ENCODE peak calls at places on chromosomes 16 and 17, in seven cellular contexts. One of them, this sample, is unnamed.

GRCh38 chr17:11554042-11554441 is 44.2 kb upstream of the DNAH9 start:
- DNase-seq in DMS153: no peak
- DNase-seq in SIG-M5: no peak
- DNase-seq in cardiac muscle cell: no peak
- DNase-seq in endothelial cell: no peak
- DNase-seq in activated CD4-positive, CD25-positive, alpha-beta regulatory T cell: no peak
- DNase-seq in NCI-H1930: no peak
- DNase-seq in this sample: no peak

GRCh38 chr17:41452276-41452675 is 11.5 kb upstream of the KRT38 start:
- DNase-seq in SIG-M5: no peak
- DNase-seq in endothelial cell: no peak
- DNase-seq in DMS153: no peak
- DNase-seq in NCI-H1930: no peak
- DNase-seq in activated CD4-positive, CD25-positive, alpha-beta regulatory T cell: no peak
- DNase-seq in cardiac muscle cell: no peak
- DNase-seq in this sample: no peak

GRCh38 chr17:76014925-76015261 is 12.2 kb downstream of the EVPL start:
- DNase-seq in SIG-M5: no peak
- DNase-seq in endothelial cell: no peak
- DNase-seq in activated CD4-positive, CD25-positive, alpha-beta regulatory T cell: no peak
- DNase-seq in cardiac muscle cell: no peak
- DNase-seq in NCI-H1930: no peak
- DNase-seq in DMS153: peak; percentile 68
- DNase-seq in this sample: no peak

GRCh38 chr17:304461-304860 is 48.1 kb downstream of the RPH3AL start:
- DNase-seq in SIG-M5: no peak
- DNase-seq in DMS153: no peak
- DNase-seq in cardiac muscle cell: peak; percentile 30
- DNase-seq in activated CD4-positive, CD25-positive, alpha-beta regulatory T cell: no peak
- DNase-seq in endothelial cell: no peak
- DNase-seq in NCI-H1930: no peak
- DNase-seq in this sample: no peak

GRCh38 chr16:23754594-23755483 is at the start of gene CHP2:
- DNase-seq in DMS153: no peak
- DNase-seq in cardiac muscle cell: peak; percentile 6
- DNase-seq in activated CD4-positive, CD25-positive, alpha-beta regulatory T cell: no peak
- DNase-seq in endothelial cell: no peak
- DNase-seq in SIG-M5: no peak
- DNase-seq in NCI-H1930: no peak
- DNase-seq in this sample: no peak

GRCh38 chr16:23836404-23837291 is 865 bp downstream of the PRKCB start:
- DNase-seq in activated CD4-positive, CD25-positive, alpha-beta regulatory T cell: peak; percentile 33
- DNase-seq in endothelial cell: peak; percentile 22
- DNase-seq in NCI-H1930: no peak
- DNase-seq in DMS153: no peak
- DNase-seq in SIG-M5: no peak
- DNase-seq in cardiac muscle cell: peak; percentile 32
- DNase-seq in this sample: no peak

GRCh38 chr16:13453938-13454553 is 465.9 kb upstream of the ERCC4 start:
- DNase-seq in NCI-H1930: peak; percentile 17
- DNase-seq in DMS153: no peak
- DNase-seq in endothelial cell: peak; percentile 56
- DNase-seq in cardiac muscle cell: peak; percentile 63
- DNase-seq in activated CD4-positive, CD25-positive, alpha-beta regulatory T cell: no peak
- DNase-seq in SIG-M5: no peak
- DNase-seq in this sample: no peak

GRCh38 chr17:46770818-46771600 is 47.5 kb downstream of the WNT3 start:
- DNase-seq in DMS153: no peak
- DNase-seq in endothelial cell: peak; percentile 58
- DNase-seq in SIG-M5: no peak
- DNase-seq in cardiac muscle cell: peak; percentile 72
- DNase-seq in NCI-H1930: peak; percentile 34
- DNase-seq in activated CD4-positive, CD25-positive, alpha-beta regulatory T cell: no peak
- DNase-seq in this sample: no peak

GRCh38 chr17:41185001-41185400 is 290 bp upstream of the KRTAP4-1 start:
- DNase-seq in activated CD4-positive, CD25-positive, alpha-beta regulatory T cell: no peak
- DNase-seq in NCI-H1930: no peak
- DNase-seq in SIG-M5: no peak
- DNase-seq in endothelial cell: no peak
- DNase-seq in cardiac muscle cell: no peak
- DNase-seq in DMS153: no peak
- DNase-seq in this sample: no peak

GRCh38 chr16:15642557-15643452 is at the start of gene MARF1:
- DNase-seq in cardiac muscle cell: peak; percentile 98
- DNase-seq in DMS153: peak; percentile 90
- DNase-seq in endothelial cell: peak; percentile 99
- DNase-seq in NCI-H1930: peak; percentile 96
- DNase-seq in activated CD4-positive, CD25-positive, alpha-beta regulatory T cell: peak; percentile 99
- DNase-seq in SIG-M5: peak; percentile 63
- DNase-seq in this sample: peak; percentile 69

GRCh38 chr16:79740153-79740720 is 139.7 kb upstream of the MAF start:
- DNase-seq in NCI-H1930: no peak
- DNase-seq in cardiac muscle cell: no peak
- DNase-seq in SIG-M5: no peak
- DNase-seq in endothelial cell: no peak
- DNase-seq in activated CD4-positive, CD25-positive, alpha-beta regulatory T cell: no peak
- DNase-seq in DMS153: no peak
- DNase-seq in this sample: no peak

GRCh38 chr17:38435795-38436194 is 7.5 kb downstream of the ARHGAP23 start:
- DNase-seq in SIG-M5: no peak
- DNase-seq in cardiac muscle cell: no peak
- DNase-seq in activated CD4-positive, CD25-positive, alpha-beta regulatory T cell: no peak
- DNase-seq in endothelial cell: no peak
- DNase-seq in DMS153: no peak
- DNase-seq in NCI-H1930: no peak
- DNase-seq in this sample: no peak

GRCh38 chr17:17540278-17540906 is 44.2 kb upstream of the RASD1 start:
- DNase-seq in cardiac muscle cell: peak; percentile 51
- DNase-seq in activated CD4-positive, CD25-positive, alpha-beta regulatory T cell: no peak
- DNase-seq in DMS153: no peak
- DNase-seq in NCI-H1930: no peak
- DNase-seq in endothelial cell: no peak
- DNase-seq in SIG-M5: no peak
- DNase-seq in this sample: no peak

GRCh38 chr17:71765437-71765836 is 355.4 kb upstream of the SOX9 start:
- DNase-seq in activated CD4-positive, CD25-positive, alpha-beta regulatory T cell: no peak
- DNase-seq in cardiac muscle cell: no peak
- DNase-seq in DMS153: no peak
- DNase-seq in endothelial cell: no peak
- DNase-seq in SIG-M5: no peak
- DNase-seq in NCI-H1930: no peak
- DNase-seq in this sample: peak; percentile 25

GRCh38 chr16:87541004-87541881 is 48.4 kb upstream of the ZCCHC14 start:
- DNase-seq in activated CD4-positive, CD25-positive, alpha-beta regulatory T cell: no peak
- DNase-seq in NCI-H1930: no peak
- DNase-seq in endothelial cell: no peak
- DNase-seq in cardiac muscle cell: no peak
- DNase-seq in SIG-M5: no peak
- DNase-seq in DMS153: peak; percentile 28
- DNase-seq in this sample: peak; percentile 43

GRCh38 chr16:50261707-50262235 is 4.6 kb upstream of the ADCY7 start:
- DNase-seq in SIG-M5: no peak
- DNase-seq in cardiac muscle cell: no peak
- DNase-seq in DMS153: no peak
- DNase-seq in activated CD4-positive, CD25-positive, alpha-beta regulatory T cell: no peak
- DNase-seq in endothelial cell: no peak
- DNase-seq in NCI-H1930: no peak
- DNase-seq in this sample: no peak

GRCh38 chr16:81523387-81524115 is 78.9 kb downstream of the CMIP start:
- DNase-seq in SIG-M5: no peak
- DNase-seq in NCI-H1930: no peak
- DNase-seq in endothelial cell: no peak
- DNase-seq in activated CD4-positive, CD25-positive, alpha-beta regulatory T cell: no peak
- DNase-seq in cardiac muscle cell: no peak
- DNase-seq in DMS153: no peak
- DNase-seq in this sample: peak; percentile 44

GRCh38 chr17:65062168-65062915 is 5.8 kb upstream of the GNA13 start:
- DNase-seq in SIG-M5: no peak
- DNase-seq in DMS153: no peak
- DNase-seq in NCI-H1930: no peak
- DNase-seq in activated CD4-positive, CD25-positive, alpha-beta regulatory T cell: no peak
- DNase-seq in endothelial cell: no peak
- DNase-seq in cardiac muscle cell: no peak
- DNase-seq in this sample: no peak

GRCh38 chr17:9244066-9245052 is 223.0 kb downstream of the NTN1 start:
- DNase-seq in cardiac muscle cell: no peak
- DNase-seq in endothelial cell: no peak
- DNase-seq in DMS153: no peak
- DNase-seq in activated CD4-positive, CD25-positive, alpha-beta regulatory T cell: no peak
- DNase-seq in NCI-H1930: no peak
- DNase-seq in SIG-M5: no peak
- DNase-seq in this sample: no peak

GRCh38 chr17:260944-261343 is 79.5 kb upstream of the DOC2B start:
- DNase-seq in activated CD4-positive, CD25-positive, alpha-beta regulatory T cell: no peak
- DNase-seq in SIG-M5: no peak
- DNase-seq in cardiac muscle cell: no peak
- DNase-seq in DMS153: no peak
- DNase-seq in endothelial cell: no peak
- DNase-seq in NCI-H1930: no peak
- DNase-seq in this sample: no peak

GRCh38 chr16:72983728-72984350 is 64.1 kb downstream of the ZFHX3 start:
- DNase-seq in SIG-M5: no peak
- DNase-seq in NCI-H1930: no peak
- DNase-seq in endothelial cell: no peak
- DNase-seq in DMS153: no peak
- DNase-seq in activated CD4-positive, CD25-positive, alpha-beta regulatory T cell: no peak
- DNase-seq in cardiac muscle cell: no peak
- DNase-seq in this sample: no peak

GRCh38 chr17:31492880-31493655 is 101.6 kb downstream of the RAB11FIP4 start:
- DNase-seq in DMS153: no peak
- DNase-seq in endothelial cell: no peak
- DNase-seq in cardiac muscle cell: no peak
- DNase-seq in SIG-M5: peak; percentile 81
- DNase-seq in NCI-H1930: no peak
- DNase-seq in activated CD4-positive, CD25-positive, alpha-beta regulatory T cell: peak; percentile 53
- DNase-seq in this sample: no peak

GRCh38 chr17:8629371-8630226 is 926 bp downstream of the MYH10 start:
- DNase-seq in SIG-M5: no peak
- DNase-seq in DMS153: no peak
- DNase-seq in NCI-H1930: peak; percentile 5
- DNase-seq in endothelial cell: peak; percentile 47
- DNase-seq in activated CD4-positive, CD25-positive, alpha-beta regulatory T cell: no peak
- DNase-seq in cardiac muscle cell: peak; percentile 66
- DNase-seq in this sample: no peak

GRCh38 chr17:27793168-27793905 is 7.0 kb downstream of the NOS2 start:
- DNase-seq in cardiac muscle cell: peak; percentile 67
- DNase-seq in NCI-H1930: peak; percentile 62
- DNase-seq in endothelial cell: peak; percentile 39
- DNase-seq in DMS153: no peak
- DNase-seq in SIG-M5: no peak
- DNase-seq in activated CD4-positive, CD25-positive, alpha-beta regulatory T cell: no peak
- DNase-seq in this sample: no peak

GRCh38 chr17:38428150-38428642 is at the start of gene ARHGAP23:
- DNase-seq in cardiac muscle cell: peak; percentile 73
- DNase-seq in DMS153: no peak
- DNase-seq in NCI-H1930: no peak
- DNase-seq in SIG-M5: no peak
- DNase-seq in endothelial cell: no peak
- DNase-seq in activated CD4-positive, CD25-positive, alpha-beta regulatory T cell: no peak
- DNase-seq in this sample: no peak

This sample was measured in skeletal muscle cell.